ENCODE peak calls at places on chromosomes 11 and 22, in six cellular contexts. L is AG10803, U is GM12865, N is cardiac muscle cell, M is AG09309, V is kidney. P is an unnamed sample.

GRCh38 chr11:10032991-10033390 is 261.0 kb downstream of the SBF2 start:
- DNase-seq in L (peak), U (no peak), N (peak), M (peak), V (no peak), P (no peak)

GRCh38 chr11:78282821-78283220 is 94.1 kb downstream of the USP35 start:
- DNase-seq in L (no peak), U (no peak), N (no peak), M (no peak), V (no peak), P (no peak)

GRCh38 chr22:48782817-48783511 is 1044.7 kb downstream of the BRD1 start:
- DNase-seq in L (no peak), U (no peak), N (no peak), M (no peak), V (no peak), P (no peak)

GRCh38 chr22:23591203-23591791 is 11.2 kb upstream of the IGLL1 start:
- DNase-seq in L (peak), U (peak), N (peak), M (peak), V (peak), P (peak)

GRCh38 chr22:37627545-37627944 is 11.9 kb upstream of the SH3BP1 start:
- DNase-seq in L (no peak), U (peak), N (no peak), M (no peak), V (no peak), P (no peak)

GRCh38 chr22:23553922-23554870 is 25.9 kb downstream of the IGLL1 start:
- DNase-seq in L (no peak), U (no peak), N (no peak), M (no peak), V (peak), P (no peak)

GRCh38 chr22:47328550-47329243 is 566.2 kb downstream of the TBC1D22A start:
- DNase-seq in L (peak), U (no peak), N (peak), M (peak), V (no peak), P (no peak)

GRCh38 chr11:92670293-92670890 is 299.1 kb upstream of the MTNR1B start:
- DNase-seq in L (no peak), U (no peak), N (no peak), M (no peak), V (no peak), P (no peak)

GRCh38 chr11:12677131-12677530 is 2.9 kb downstream of the TEAD1 start:
- DNase-seq in L (no peak), U (no peak), N (peak), M (no peak), V (no peak), P (peak)

GRCh38 chr11:748007-748359 is 719 bp downstream of the TALDO1 start:
- DNase-seq in L (peak), U (no peak), N (peak), M (no peak), V (peak), P (peak)

GRCh38 chr22:29030016-29030617 is 31.5 kb downstream of the C22orf31 start:
- DNase-seq in L (peak), U (no peak), N (peak), M (peak), V (no peak), P (no peak)

GRCh38 chr22:42365337-42365865 is 66.8 kb downstream of the NFAM1 start:
- DNase-seq in L (no peak), U (no peak), N (no peak), M (no peak), V (no peak), P (peak)

GRCh38 chr22:42366815-42367581 is 65.2 kb downstream of the NFAM1 start:
- DNase-seq in L (no peak), U (no peak), N (no peak), M (no peak), V (no peak), P (peak)

GRCh38 chr22:42367980-42368378 is 64.2 kb downstream of the NFAM1 start:
- DNase-seq in L (no peak), U (no peak), N (no peak), M (no peak), V (no peak), P (peak)

GRCh38 chr22:42364641-42365336 is 67.4 kb downstream of the NFAM1 start:
- DNase-seq in L (peak), U (no peak), N (peak), M (no peak), V (no peak), P (no peak)

GRCh38 chr22:42365942-42366660 is 66.1 kb downstream of the NFAM1 start:
- DNase-seq in L (no peak), U (no peak), N (no peak), M (no peak), V (no peak), P (peak)
- H3K4me3 ChIP-seq in L (no peak), U (no peak), N (no peak), M (no peak), V (no peak), P (no peak)

DNA sequence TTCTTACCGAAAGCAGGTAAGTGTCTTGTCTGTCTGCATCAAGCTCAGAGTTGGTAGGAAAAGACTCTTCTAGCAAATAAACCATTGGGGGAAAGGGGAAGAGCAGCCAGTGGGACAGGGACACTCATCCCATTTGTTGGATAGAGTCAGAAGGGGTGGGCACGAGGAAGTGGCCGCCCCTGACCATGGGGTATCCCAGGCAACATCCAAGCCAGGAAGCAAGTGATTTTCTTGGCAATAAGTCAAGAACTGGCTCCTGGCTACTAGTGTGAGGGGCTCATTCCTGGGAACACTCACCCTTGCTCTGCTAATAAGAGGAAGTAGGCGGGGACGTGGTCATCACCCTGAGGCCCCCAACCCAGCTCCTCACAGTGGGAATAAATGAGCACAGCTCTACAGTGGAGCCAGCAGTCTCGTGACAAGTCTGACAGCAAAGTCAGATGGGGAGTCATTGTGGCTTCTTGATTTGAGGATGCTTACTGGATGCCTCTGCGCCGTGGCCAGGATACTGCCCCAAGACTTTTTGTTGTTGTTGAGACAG is 6.7 kb downstream of the SLC25A18 start:
- DNase-seq in L (no peak), U (no peak), N (peak), M (no peak), V (peak), P (no peak)
- H3K4me3 ChIP-seq in L (no peak), U (no peak), N (no peak), M (no peak), V (no peak), P (no peak)

DNA sequence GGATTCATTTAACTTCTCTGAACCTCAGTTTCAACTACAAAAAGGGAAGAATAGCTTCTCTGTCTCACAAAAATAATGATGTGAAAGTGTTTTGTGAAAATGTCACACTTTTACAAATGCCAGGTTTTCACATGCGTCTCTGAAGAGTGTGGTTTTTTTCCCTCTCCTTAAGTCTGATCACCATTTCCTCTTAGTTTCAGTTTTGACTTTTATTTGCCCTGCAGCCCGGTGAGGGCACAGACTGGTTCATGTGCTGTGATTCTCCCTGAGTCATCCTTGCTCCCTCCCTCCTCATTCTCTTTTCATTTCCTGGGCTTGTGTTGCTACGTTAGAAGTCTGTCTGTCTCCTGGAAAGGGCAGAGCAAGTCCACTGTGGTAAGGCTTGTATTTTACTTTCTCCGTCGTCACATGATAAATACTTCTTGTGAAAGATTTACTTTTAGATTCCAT is 67.8 kb downstream of the BID start:
- DNase-seq in L (peak), U (peak), N (peak), M (peak), V (no peak), P (peak)
- H3K4me3 ChIP-seq in L (peak), U (peak), N (no peak), M (no peak), V (peak), P (no peak)

GRCh38 chr11:93737904-93738612 is 3.2 kb downstream of the TAF1D start:
- DNase-seq in L (no peak), U (peak), N (no peak), M (no peak), V (no peak), P (no peak)

GRCh38 chr11:93738647-93739081 is 2.6 kb downstream of the TAF1D start:
- DNase-seq in L (no peak), U (no peak), N (peak), M (no peak), V (no peak), P (no peak)

GRCh38 chr11:93735627-93736026 is 5.7 kb downstream of the TAF1D start:
- DNase-seq in L (no peak), U (no peak), N (no peak), M (no peak), V (no peak), P (no peak)

GRCh38 chr11:93734427-93735222 is 6.7 kb downstream of the TAF1D start:
- DNase-seq in L (no peak), U (no peak), N (no peak), M (no peak), V (no peak), P (no peak)

DNA sequence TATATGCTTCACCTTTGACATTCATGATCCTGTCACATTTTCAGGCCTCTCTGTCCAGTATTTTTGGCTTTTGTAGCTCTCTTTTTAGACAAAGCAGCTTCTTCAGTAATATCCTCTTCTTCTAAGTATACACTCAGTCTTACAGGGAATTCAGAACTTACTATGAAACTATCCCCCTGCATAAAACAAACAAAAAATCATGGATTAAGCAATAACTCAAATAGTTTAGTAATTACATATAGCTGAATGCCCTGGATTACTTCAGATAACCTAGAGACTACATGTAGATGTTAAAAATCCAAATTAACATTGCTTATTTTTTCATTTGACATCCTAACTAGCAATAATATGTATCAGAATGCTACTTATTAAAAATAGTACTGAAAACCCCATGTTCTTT is 5.2 kb downstream of the TAF1D start:
- DNase-seq in L (peak), U (no peak), N (peak), M (no peak), V (no peak), P (no peak)
- H3K4me3 ChIP-seq in L (no peak), U (peak), N (no peak), M (no peak), V (no peak), P (no peak)

GRCh38 chr11:61027141-61027840 is 55.8 kb downstream of the CD6 start:
- DNase-seq in L (no peak), U (no peak), N (no peak), M (no peak), V (no peak), P (no peak)

GRCh38 chr11:61023086-61024035 is 51.9 kb downstream of the CD6 start:
- DNase-seq in L (no peak), U (peak), N (no peak), M (no peak), V (no peak), P (no peak)

GRCh38 chr11:61026121-61027031 is 54.9 kb downstream of the CD6 start:
- DNase-seq in L (no peak), U (no peak), N (no peak), M (no peak), V (no peak), P (no peak)

GRCh38 chr11:61024938-61025818 is 53.7 kb downstream of the CD6 start:
- DNase-seq in L (no peak), U (no peak), N (no peak), M (no peak), V (no peak), P (no peak)

GRCh38 chr11:61025819-61026120 is 54.3 kb downstream of the CD6 start:
- DNase-seq in L (no peak), U (no peak), N (no peak), M (no peak), V (no peak), P (no peak)
- H3K4me3 ChIP-seq in L (no peak), U (no peak), N (no peak), M (no peak), V (no peak), P (no peak)

GRCh38 chr11:15901046-15901445 is 455.3 kb downstream of the SOX6 start:
- DNase-seq in L (no peak), U (no peak), N (peak), M (no peak), V (no peak), P (no peak)

GRCh38 chr11:15896026-15896425 is 460.3 kb downstream of the SOX6 start:
- DNase-seq in L (no peak), U (no peak), N (no peak), M (no peak), V (no peak), P (no peak)

GRCh38 chr11:15896544-15896943 is 459.8 kb downstream of the SOX6 start:
- DNase-seq in L (no peak), U (no peak), N (no peak), M (no peak), V (no peak), P (no peak)

GRCh38 chr11:15893080-15893492 is 463.3 kb downstream of the SOX6 start:
- DNase-seq in L (peak), U (no peak), N (peak), M (peak), V (no peak), P (no peak)

GRCh38 chr11:15897211-15897960 is 459.0 kb downstream of the SOX6 start:
- DNase-seq in L (peak), U (no peak), N (peak), M (peak), V (no peak), P (no peak)
- H3K4me3 ChIP-seq in L (no peak), U (no peak), N (no peak), M (no peak), V (no peak), P (no peak)